ENCODE peak calls at places on chromosomes 5 and 9, in four cellular contexts. One of them, this sample, is unnamed.

GRCh38 chr5:121640298-121640697 is 211.4 kb upstream of the FTMT start:
- DNase-seq in GM12878: no peak
- DNase-seq in K562: no peak
- DNase-seq in HCT116: no peak
- DNase-seq in this sample: no peak

GRCh38 chr5:171601266-171601881 is 181.9 kb downstream of the FGF18 start:
- DNase-seq in HCT116: no peak
- DNase-seq in K562: no peak
- DNase-seq in GM12878: no peak
- DNase-seq in this sample: no peak

GRCh38 chr5:89320889-89321288 is 437.9 kb upstream of the MEF2C start:
- DNase-seq in K562: no peak
- DNase-seq in HCT116: no peak
- DNase-seq in GM12878: no peak
- DNase-seq in this sample: no peak

GRCh38 chr9:93968451-93969327 is 13.5 kb upstream of the BARX1 start:
- DNase-seq in GM12878: no peak
- DNase-seq in K562: no peak
- DNase-seq in HCT116: no peak
- DNase-seq in this sample: no peak

GRCh38 chr5:139296862-139297326 is 3.4 kb downstream of the MATR3 start:
- DNase-seq in K562: no peak
- DNase-seq in GM12878: no peak
- DNase-seq in HCT116: no peak
- DNase-seq in this sample: no peak

GRCh38 chr5:135944967-135945560 is 9.7 kb downstream of the LECT2 start:
- DNase-seq in HCT116: peak
- DNase-seq in K562: peak
- DNase-seq in GM12878: no peak
- DNase-seq in this sample: no peak

GRCh38 chr5:177507165-177507564 is 2.5 kb downstream of the DOK3 start:
- DNase-seq in GM12878: no peak
- DNase-seq in HCT116: no peak
- DNase-seq in K562: no peak
- DNase-seq in this sample: no peak

GRCh38 chr5:160799160-160799559 is 52.9 kb downstream of the ATP10B start:
- DNase-seq in K562: no peak
- DNase-seq in GM12878: peak
- DNase-seq in HCT116: no peak
- DNase-seq in this sample: no peak

GRCh38 chr9:130906727-130907416 is 10.3 kb upstream of the QRFP start:
- DNase-seq in GM12878: no peak
- DNase-seq in HCT116: no peak
- DNase-seq in K562: peak
- DNase-seq in this sample: no peak

GRCh38 chr9:33202552-33203300 is 35.6 kb upstream of the B4GALT1 start:
- DNase-seq in GM12878: peak
- DNase-seq in K562: no peak
- DNase-seq in HCT116: no peak
- DNase-seq in this sample: no peak

GRCh38 chr5:126138475-126139005 is 284.7 kb upstream of the GRAMD2B start:
- DNase-seq in GM12878: no peak
- DNase-seq in K562: no peak
- DNase-seq in HCT116: no peak
- DNase-seq in this sample: no peak

GRCh38 chr9:85658716-85659115 is 83.0 kb downstream of the AGTPBP1 start:
- DNase-seq in HCT116: no peak
- DNase-seq in GM12878: no peak
- DNase-seq in K562: no peak
- DNase-seq in this sample: no peak

GRCh38 chr9:94937214-94937903 is 210.9 kb downstream of the AOPEP start:
- DNase-seq in K562: peak
- DNase-seq in HCT116: no peak
- DNase-seq in GM12878: no peak
- DNase-seq in this sample: no peak

GRCh38 chr9:135988493-135988892 is 27.3 kb upstream of the UBAC1 start:
- DNase-seq in HCT116: no peak
- DNase-seq in K562: no peak
- DNase-seq in GM12878: no peak
- DNase-seq in this sample: no peak

GRCh38 chr9:135991771-135992170 is 30.6 kb upstream of the UBAC1 start:
- DNase-seq in HCT116: no peak
- DNase-seq in GM12878: no peak
- DNase-seq in K562: no peak
- DNase-seq in this sample: no peak

GRCh38 chr9:135989157-135989556 is 28.0 kb upstream of the UBAC1 start:
- DNase-seq in GM12878: no peak
- DNase-seq in K562: no peak
- DNase-seq in HCT116: no peak
- DNase-seq in this sample: no peak

GRCh38 chr9:135990468-135991429 is 29.6 kb upstream of the UBAC1 start:
- DNase-seq in GM12878: no peak
- DNase-seq in K562: peak
- DNase-seq in HCT116: peak
- DNase-seq in this sample: peak

GRCh38 chr9:135989722-135990467 is 28.7 kb upstream of the UBAC1 start:
- DNase-seq in K562: no peak
- DNase-seq in HCT116: no peak
- DNase-seq in GM12878: no peak
- DNase-seq in this sample: no peak
- TF ChIP-seq EZH2 in K562: no peak
- TF ChIP-seq EZH2 in HCT116: no peak
- TF ChIP-seq EZH2 in GM12878: no peak
- TF ChIP-seq EZH2 in this sample: no peak

GRCh38 chr5:174397206-174397605 is 327.2 kb upstream of the MSX2 start:
- DNase-seq in K562: no peak
- DNase-seq in HCT116: no peak
- DNase-seq in GM12878: no peak
- DNase-seq in this sample: no peak
- TF ChIP-seq EGR1 in K562: no peak
- TF ChIP-seq EGR1 in HCT116: no peak
- TF ChIP-seq EGR1 in GM12878: no peak
- TF ChIP-seq EGR1 in this sample: no peak

GRCh38 chr9:77019010-77019809 is at the start of gene FOXB2:
- DNase-seq in GM12878: no peak
- DNase-seq in HCT116: no peak
- DNase-seq in K562: no peak
- DNase-seq in this sample: peak
- TF ChIP-seq EZH2 in GM12878: no peak
- TF ChIP-seq EZH2 in HCT116: no peak
- TF ChIP-seq EZH2 in K562: no peak
- TF ChIP-seq EZH2 in this sample: peak

DNA sequence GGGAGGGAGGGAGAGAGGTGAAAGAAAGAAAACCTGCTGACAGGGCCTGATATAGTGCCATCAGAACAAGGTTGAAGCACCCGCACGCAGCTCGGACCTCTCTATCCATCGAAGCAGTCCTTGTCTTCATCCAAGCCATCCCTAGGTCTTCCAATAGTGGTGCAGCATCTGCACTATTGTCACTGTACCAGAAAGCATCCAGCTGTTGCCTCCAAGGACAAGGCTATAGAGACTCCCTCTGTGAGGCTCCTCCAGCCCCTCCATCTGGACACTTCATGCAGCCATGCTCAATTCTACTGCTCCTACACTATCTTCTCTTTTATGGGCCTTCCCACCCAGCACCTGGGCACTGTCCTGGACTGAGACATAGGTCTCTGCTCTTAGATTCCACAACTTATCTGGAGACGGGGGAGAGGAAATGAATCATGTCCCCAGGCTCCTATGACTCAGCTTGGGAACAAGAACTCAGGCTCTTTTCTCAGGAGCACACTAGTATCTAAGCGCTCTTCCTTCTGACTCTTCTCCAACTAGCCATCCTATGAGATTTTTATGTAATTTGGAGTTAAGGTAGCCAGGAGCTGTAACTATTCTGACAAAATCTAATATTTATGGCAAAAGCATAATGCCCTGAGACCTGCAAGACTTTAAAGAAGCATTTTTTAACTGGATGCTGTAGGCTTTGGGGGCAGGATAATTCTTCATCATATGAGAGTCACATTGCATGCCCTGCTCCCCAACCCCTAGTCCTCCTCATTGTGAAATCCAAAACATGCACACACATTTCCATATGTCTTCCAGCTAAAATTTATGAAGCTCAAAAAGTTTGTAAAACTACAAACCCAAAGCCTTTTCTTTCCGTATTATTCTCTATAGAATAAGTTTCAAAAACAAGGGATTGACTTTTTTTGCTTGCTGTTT is 446.8 kb downstream of the CCDC171 start:
- DNase-seq in K562: no peak
- DNase-seq in GM12878: no peak
- DNase-seq in HCT116: peak
- DNase-seq in this sample: no peak
- TF ChIP-seq EGR1 in K562: no peak
- TF ChIP-seq EGR1 in GM12878: no peak
- TF ChIP-seq EGR1 in HCT116: no peak
- TF ChIP-seq EGR1 in this sample: no peak

This sample was measured in H1.